ENCODE peak calls at places on chromosomes 16 and 17, in seven cellular contexts. H is GM13977; G is amniotic stem cell; O is AG09319; E is stimulated activated CD8-positive, alpha-beta memory T cell treated with anti-CD3 and anti-CD28 coated beads, Interleukin-15, amount 100 ng/mL, for 24 hours; Q is nephron progenitor cell; R is cardiac muscle cell. F is an unnamed sample.

GRCh38 chr16:80197790-80198201 is 343.0 kb upstream of the DYNLRB2 start:
- DNase-seq in H (no peak), G (peak), O (peak), E (no peak), Q (no peak), R (no peak), F (peak)

GRCh38 chr16:23371368-23371767 is 69.3 kb downstream of the SCNN1B start:
- DNase-seq in H (no peak), G (no peak), O (no peak), E (no peak), Q (no peak), R (no peak), F (no peak)

GRCh38 chr17:32341857-32342602 is at the start of gene C17orf75:
- DNase-seq in H (peak), G (peak), O (no peak), E (peak), Q (peak), R (peak), F (peak)

GRCh38 chr17:78917451-78918307 is 7.5 kb downstream of the TIMP2 start:
- DNase-seq in H (no peak), G (no peak), O (no peak), E (no peak), Q (no peak), R (no peak), F (no peak)

GRCh38 chr17:75138519-75138918 is 7.0 kb upstream of the NT5C start:
- DNase-seq in H (no peak), G (no peak), O (no peak), E (no peak), Q (no peak), R (no peak), F (no peak)

GRCh38 chr16:67055712-67056487 is 27.0 kb downstream of the CBFB start:
- DNase-seq in H (peak), G (peak), O (peak), E (no peak), Q (no peak), R (no peak), F (peak)

GRCh38 chr17:27578718-27579085 is 52.3 kb upstream of the LGALS9 start:
- DNase-seq in H (peak), G (no peak), O (no peak), E (no peak), Q (no peak), R (no peak), F (peak)

GRCh38 chr16:53756329-53756996 is 52.5 kb downstream of the FTO start:
- DNase-seq in H (no peak), G (no peak), O (no peak), E (no peak), Q (no peak), R (no peak), F (no peak)

GRCh38 chr16:85202631-85203461 is 90.6 kb upstream of the CIBAR2 start:
- DNase-seq in H (no peak), G (no peak), O (peak), E (no peak), Q (peak), R (peak), F (peak)

GRCh38 chr16:4626396-4626795 is 1.8 kb downstream of the MGRN1 start:
- DNase-seq in H (no peak), G (no peak), O (no peak), E (no peak), Q (no peak), R (no peak), F (no peak)

GRCh38 chr16:55212791-55213190 is 111.2 kb upstream of the IRX6 start:
- DNase-seq in H (no peak), G (no peak), O (no peak), E (no peak), Q (no peak), R (peak), F (no peak)

GRCh38 chr17:39239640-39240314 is 14.0 kb upstream of the STAC2 start:
- DNase-seq in H (peak), G (no peak), O (no peak), E (no peak), Q (peak), R (peak), F (no peak)

GRCh38 chr16:12188674-12189249 is 212.2 kb downstream of the SNX29 start:
- DNase-seq in H (no peak), G (no peak), O (no peak), E (no peak), Q (no peak), R (no peak), F (peak)

GRCh38 chr17:83152745-83153611 is 73.6 kb downstream of the METRNL start:
- DNase-seq in H (no peak), G (no peak), O (no peak), E (no peak), Q (no peak), R (no peak), F (no peak)

GRCh38 chr17:12088035-12088434 is 67.4 kb downstream of the MAP2K4 start:
- DNase-seq in H (no peak), G (no peak), O (no peak), E (no peak), Q (no peak), R (no peak), F (no peak)

GRCh38 chr17:17999364-18000007 is 26.8 kb downstream of the DRC3 start:
- DNase-seq in H (no peak), G (no peak), O (no peak), E (no peak), Q (no peak), R (no peak), F (peak)

GRCh38 chr17:61448042-61448441 is 4.2 kb upstream of the TBX4 start:
- DNase-seq in H (peak), G (no peak), O (no peak), E (no peak), Q (no peak), R (no peak), F (no peak)

GRCh38 chr17:45440161-45440859 is 7.6 kb upstream of the ARHGAP27 start:
- DNase-seq in H (peak), G (no peak), O (no peak), E (no peak), Q (no peak), R (no peak), F (no peak)

GRCh38 chr17:6243186-6243585 is 173.0 kb downstream of the WSCD1 start:
- DNase-seq in H (no peak), G (no peak), O (no peak), E (no peak), Q (no peak), R (no peak), F (no peak)

GRCh38 chr17:20109121-20109520 is 100.0 kb downstream of the SPECC1 start:
- DNase-seq in H (no peak), G (no peak), O (no peak), E (no peak), Q (no peak), R (no peak), F (no peak)

GRCh38 chr17:7015587-7016020 is 3.2 kb downstream of the RNASEK start:
- DNase-seq in H (no peak), G (no peak), O (no peak), E (no peak), Q (no peak), R (no peak), F (no peak)

GRCh38 chr16:77273815-77274214 is 74.6 kb downstream of the SYCE1L start:
- DNase-seq in H (no peak), G (no peak), O (no peak), E (no peak), Q (no peak), R (no peak), F (peak)

GRCh38 chr16:3959148-3959547 is 78.6 kb upstream of the CREBBP start:
- DNase-seq in H (no peak), G (peak), O (peak), E (no peak), Q (no peak), R (peak), F (no peak)

GRCh38 chr16:84513111-84514065 is 8.9 kb upstream of the MEAK7 start:
- DNase-seq in H (no peak), G (peak), O (no peak), E (no peak), Q (no peak), R (no peak), F (peak)

GRCh38 chr16:66489818-66490217 is 60.1 kb downstream of the TK2 start:
- DNase-seq in H (no peak), G (no peak), O (no peak), E (no peak), Q (no peak), R (no peak), F (no peak)

GRCh38 chr17:11241611-11242226 is 706 bp downstream of the SHISA6 start:
- DNase-seq in H (no peak), G (no peak), O (no peak), E (no peak), Q (no peak), R (no peak), F (no peak)

GRCh38 chr17:51833045-51833444 is 325.5 kb downstream of the CA10 start:
- DNase-seq in H (no peak), G (no peak), O (no peak), E (no peak), Q (no peak), R (no peak), F (no peak)

GRCh38 chr16:79991918-79992317 is 391.4 kb upstream of the MAF start:
- DNase-seq in H (no peak), G (no peak), O (no peak), E (no peak), Q (no peak), R (no peak), F (no peak)

GRCh38 chr17:49021095-49021767 is 24.0 kb downstream of the IGF2BP1 start:
- DNase-seq in H (no peak), G (no peak), O (no peak), E (no peak), Q (no peak), R (no peak), F (peak)

GRCh38 chr16:59633996-59634579 is 900.0 kb upstream of the GOT2 start:
- DNase-seq in H (no peak), G (no peak), O (peak), E (no peak), Q (no peak), R (no peak), F (peak)

GRCh38 chr16:12532871-12533610 is 270.6 kb downstream of the CPPED1 start:
- DNase-seq in H (no peak), G (no peak), O (no peak), E (no peak), Q (no peak), R (no peak), F (no peak)

GRCh38 chr16:72876221-72876620 is 171.7 kb downstream of the ZFHX3 start:
- DNase-seq in H (peak), G (peak), O (no peak), E (no peak), Q (no peak), R (no peak), F (peak)

F was measured in LHCN-M2.